ENCODE peak calls at places on chromosomes 7 and 10, in seven cellular contexts. K is NAMALWA; G is SW480; U is stimulated activated CD4-positive, alpha-beta T cell treated with anti-CD3 and anti-CD28 coated beads, Interleukin-15, amount 100 ng/mL, for 1 hour; Y is adrenal gland; H is OCI-LY7; A is Calu3. E is an unnamed sample.

GRCh38 chr7:25482631-25483030 is 254.3 kb upstream of the NPVF start:
- DNase-seq in K (no peak), A (no peak), H (no peak), G (no peak), U (no peak), Y (no peak), E (no peak)

GRCh38 chr7:2688409-2689342 is 674 bp downstream of the AMZ1 start:
- DNase-seq in H (no peak), K (no peak), G (no peak), U (no peak), A (no peak), Y (no peak), E (no peak)

GRCh38 chr10:87767253-87767652 is 50.8 kb downstream of the ATAD1 start:
- DNase-seq in A (no peak), G (no peak), U (no peak), H (no peak), Y (no peak), K (no peak), E (no peak)

GRCh38 chr7:140625908-140626868 is 14.4 kb downstream of the DENND2A start:
- DNase-seq in H (no peak), K (no peak), U (no peak), G (no peak), A (no peak), Y (peak; percentile 81), E (no peak)

GRCh38 chr7:20439384-20439783 is 108.7 kb downstream of the ITGB8 start:
- DNase-seq in G (no peak), A (no peak), U (no peak), Y (no peak), K (no peak), H (no peak), E (no peak)

GRCh38 chr10:21943633-21944265 is 59.8 kb downstream of the DNAJC1 start:
- DNase-seq in A (no peak), Y (no peak), G (peak; percentile 23), H (no peak), U (no peak), K (no peak), E (no peak)

GRCh38 chr7:119703895-119704294 is 569.1 kb upstream of the KCND2 start:
- DNase-seq in A (no peak), K (no peak), Y (no peak), H (no peak), U (no peak), G (no peak), E (no peak)

GRCh38 chr7:70072220-70072619 is 473.9 kb downstream of the AUTS2 start:
- DNase-seq in Y (peak; percentile 41), G (no peak), A (no peak), U (no peak), K (no peak), H (no peak), E (no peak)

GRCh38 chr7:3757059-3757458 is 456.0 kb downstream of the SDK1 start:
- DNase-seq in K (no peak), U (no peak), G (no peak), Y (no peak), H (no peak), A (no peak), E (no peak)

GRCh38 chr10:132666733-132667612 is 119.0 kb downstream of the NKX6-2 start:
- DNase-seq in U (no peak), H (no peak), A (no peak), K (no peak), G (no peak), Y (no peak), E (no peak)

GRCh38 chr10:79298403-79299244 is 48.6 kb upstream of the PPIF start:
- DNase-seq in K (no peak), U (no peak), G (peak; percentile 86), H (no peak), Y (peak; percentile 97), A (peak; percentile 63), E (no peak)

GRCh38 chr7:133434246-133434865 is 181.5 kb downstream of the EXOC4 start:
- DNase-seq in H (peak; percentile 9), U (no peak), A (no peak), K (peak; percentile 65), G (peak; percentile 7), Y (no peak), E (peak; percentile 67)

GRCh38 chr10:4704034-4704545 is 121.9 kb upstream of the AKR1E2 start:
- DNase-seq in Y (no peak), G (peak; percentile 90), K (no peak), U (no peak), A (peak; percentile 61), H (no peak), E (no peak)

GRCh38 chr10:3427846-3428442 is 255.4 kb upstream of the PITRM1 start:
- DNase-seq in U (no peak), K (no peak), A (no peak), H (no peak), G (no peak), Y (no peak), E (no peak)

GRCh38 chr7:80635998-80636397 is 2.4 kb upstream of the CD36 start:
- DNase-seq in U (no peak), A (no peak), K (no peak), Y (no peak), G (no peak), H (no peak), E (no peak)

E was measured in Karpas-422.